ENCODE peak calls at places on chromosomes 4 and X, in seven cellular contexts. A, P, X, B, S, R and T are unnamed samples.

GRCh38 chr4:3774253-3774883 is 8.2 kb downstream of the ADRA2C start:
- DNase-seq in A (no peak), P (no peak), X (no peak), B (no peak), S (no peak), R (no peak), T (no peak)

GRCh38 chr4:3410401-3411135 is 31.2 kb upstream of the HGFAC start:
- DNase-seq in A (no peak), P (peak), X (no peak), B (no peak), S (no peak), R (no peak), T (no peak)

GRCh38 chr4:111209706-111210105 is 586.8 kb upstream of the PITX2 start:
- DNase-seq in A (no peak), P (no peak), X (no peak), B (no peak), S (no peak), R (no peak), T (no peak)

GRCh38 chrX:133958997-133959688 is 26.3 kb downstream of the GPC3 start:
- DNase-seq in A (no peak), P (no peak), X (no peak), B (no peak), S (peak), R (no peak), T (no peak)

GRCh38 chrX:146224442-146224841 is 406.8 kb downstream of the SLITRK2 start:
- DNase-seq in A (no peak), P (no peak), X (no peak), B (no peak), S (no peak), R (no peak), T (peak)

GRCh38 chr4:117987464-117987863 is 46.8 kb upstream of the NDST3 start:
- DNase-seq in A (no peak), P (no peak), X (no peak), B (no peak), S (no peak), R (no peak), T (no peak)

GRCh38 chr4:177107288-177107901 is 202.3 kb upstream of the NEIL3 start:
- DNase-seq in A (no peak), P (no peak), X (no peak), B (no peak), S (peak), R (no peak), T (no peak)

GRCh38 chrX:130172127-130172834 is 519 bp downstream of the RAB33A start:
- DNase-seq in A (no peak), P (peak), X (no peak), B (no peak), S (no peak), R (no peak), T (no peak)

GRCh38 chr4:12729384-12729783 is 754.8 kb downstream of the RAB28 start:
- DNase-seq in A (no peak), P (no peak), X (no peak), B (no peak), S (peak), R (no peak), T (peak)

GRCh38 chrX:136647969-136648368 is at the start of gene CD40LG:
- DNase-seq in A (no peak), P (no peak), X (no peak), B (no peak), S (no peak), R (no peak), T (no peak)

GRCh38 chrX:80432863-80433262 is 12.6 kb downstream of the TENT5D start:
- DNase-seq in A (no peak), P (no peak), X (no peak), B (no peak), S (no peak), R (no peak), T (peak)

GRCh38 chr4:87353592-87353991 is 30.9 kb upstream of the HSD17B13 start:
- DNase-seq in A (no peak), P (no peak), X (no peak), B (no peak), S (peak), R (peak), T (peak)

GRCh38 chr4:68858039-68858438 is 42.2 kb downstream of the UGT2B10 start:
- DNase-seq in A (no peak), P (no peak), X (no peak), B (no peak), S (no peak), R (no peak), T (no peak)

GRCh38 chr4:14289708-14290107 is 662.2 kb upstream of the BOD1L1 start:
- DNase-seq in A (no peak), P (no peak), X (no peak), B (no peak), S (no peak), R (no peak), T (no peak)

GRCh38 chrX:87634361-87634760 is 116.8 kb downstream of the KLHL4 start:
- DNase-seq in A (no peak), P (no peak), X (no peak), B (no peak), S (no peak), R (no peak), T (no peak)

GRCh38 chr4:52028970-52029369 is 8.8 kb upstream of the LRRC66 start:
- DNase-seq in A (no peak), P (no peak), X (no peak), B (no peak), S (peak), R (no peak), T (no peak)

GRCh38 chrX:5823861-5824260 is 404.8 kb downstream of the NLGN4X start:
- DNase-seq in A (no peak), P (no peak), X (no peak), B (no peak), S (no peak), R (no peak), T (no peak)

GRCh38 chrX:369563-370101 is 17.1 kb downstream of the PPP2R3B start:
- DNase-seq in A (no peak), P (peak), X (no peak), B (no peak), S (no peak), R (no peak), T (no peak)